ENCODE peak calls at places on chromosomes 13 and 19, in ten cellular contexts. R is endothelial cell of umbilical vein; B is osteoblast; O is CD8-positive, alpha-beta T cell; M is ovary; E is psoas muscle; Q is heart left ventricle; F is heart right ventricle; I is CD4-positive, CD25-positive, alpha-beta regulatory T cell; C is adrenal gland. Z is an unnamed sample.

GRCh38 chr13:74205313-74205690 is 71.1 kb upstream of the KLF12 start:
- DNase-seq in R (no peak), B (no peak), O (no peak), M (no peak), E (no peak), Q (no peak), F (no peak), I (no peak), C (no peak), Z (no peak)

GRCh38 chr13:79870123-79870522 is 389.2 kb downstream of the NDFIP2 start:
- DNase-seq in R (peak; percentile 68), B (no peak), O (no peak), M (no peak), E (no peak), Q (no peak), F (no peak), I (no peak), C (no peak), Z (no peak)

GRCh38 chr13:72896869-72897268 is 114.9 kb downstream of the PIBF1 start:
- DNase-seq in R (no peak), B (no peak), O (no peak), M (no peak), E (no peak), Q (no peak), F (no peak), I (no peak), C (no peak), Z (no peak)

GRCh38 chr13:41974262-41974900 is 13.5 kb upstream of the VWA8 start:
- DNase-seq in R (no peak), B (no peak), O (no peak), M (no peak), E (no peak), Q (no peak), F (no peak), I (no peak), C (no peak), Z (no peak)

GRCh38 chr13:93951153-93951552 is 528.3 kb downstream of the DCT start:
- DNase-seq in R (no peak), B (no peak), O (no peak), M (no peak), E (no peak), Q (no peak), F (no peak), I (no peak), C (no peak), Z (no peak)

GRCh38 chr13:43057653-43058317 is 34.4 kb downstream of the DNAJC15 start:
- DNase-seq in R (peak; percentile 39), B (no peak), O (peak; percentile 55), M (no peak), E (no peak), Q (no peak), F (peak; percentile 46), I (peak; percentile 62), C (no peak), Z (no peak)

GRCh38 chr19:16850133-16850532 is 20.9 kb downstream of the SIN3B start:
- DNase-seq in R (no peak), B (peak; percentile 87), O (no peak), M (no peak), E (no peak), Q (no peak), F (no peak), I (no peak), C (no peak), Z (no peak)

GRCh38 chr13:34698953-34699352 is 243.1 kb upstream of the NBEA start:
- DNase-seq in R (no peak), B (peak; percentile 66), O (no peak), M (no peak), E (no peak), Q (no peak), F (no peak), I (no peak), C (no peak), Z (no peak)

GRCh38 chr19:19652482-19653295 is 9.2 kb upstream of the GMIP start:
- DNase-seq in R (no peak), B (peak; percentile 84), O (no peak), M (no peak), E (no peak), Q (no peak), F (no peak), I (no peak), C (no peak), Z (no peak)

GRCh38 chr13:28820099-28821051 is at the start of gene MTUS2:
- DNase-seq in R (peak; percentile 3), B (peak; percentile 34), O (no peak), M (no peak), E (no peak), Q (no peak), F (no peak), I (peak; percentile 18), C (no peak), Z (peak; percentile 55)

GRCh38 chr13:39538826-39539555 is 64.0 kb downstream of the LHFPL6 start:
- DNase-seq in R (no peak), B (peak; percentile 14), O (no peak), M (no peak), E (no peak), Q (no peak), F (no peak), I (no peak), C (no peak), Z (no peak)

GRCh38 chr19:2302319-2303208 is 5.4 kb downstream of the LINGO3 start:
- DNase-seq in R (peak; percentile 36), B (peak; percentile 95), O (no peak), M (no peak), E (peak; percentile 55), Q (peak; percentile 63), F (peak; percentile 57), I (no peak), C (peak; percentile 80), Z (no peak)

GRCh38 chr13:52845334-52845761 is 3.1 kb downstream of the PCDH8 start:
- DNase-seq in R (no peak), B (no peak), O (no peak), M (no peak), E (no peak), Q (no peak), F (no peak), I (no peak), C (no peak), Z (no peak)

GRCh38 chr13:79810671-79811070 is 329.7 kb downstream of the NDFIP2 start:
- DNase-seq in R (peak; percentile 70), B (no peak), O (no peak), M (no peak), E (no peak), Q (no peak), F (no peak), I (no peak), C (no peak), Z (no peak)

GRCh38 chr19:53810187-53810546 is 13.9 kb downstream of the NLRP12 start:
- DNase-seq in R (no peak), B (no peak), O (no peak), M (no peak), E (no peak), Q (no peak), F (no peak), I (no peak), C (no peak), Z (no peak)

GRCh38 chr19:35087393-35087792 is 28.2 kb upstream of the FXYD3 start:
- DNase-seq in R (no peak), B (peak; percentile 45), O (no peak), M (no peak), E (no peak), Q (no peak), F (no peak), I (no peak), C (no peak), Z (no peak)

GRCh38 chr19:55484571-55485438 is at the start of gene NAT14:
- DNase-seq in R (peak; percentile 61), B (peak; percentile 99), O (peak; percentile 66), M (peak; percentile 70), E (peak; percentile 64), Q (peak; percentile 67), F (peak; percentile 54), I (peak; percentile 66), C (no peak), Z (peak; percentile 82)

GRCh38 chr19:44807162-44807561 is 1.7 kb upstream of the BCAM start:
- DNase-seq in R (no peak), B (peak; percentile 32), O (no peak), M (peak; percentile 30), E (no peak), Q (no peak), F (no peak), I (no peak), C (no peak), Z (peak; percentile 57)

GRCh38 chr19:1767464-1767933 is 14.2 kb downstream of the ONECUT3 start:
- DNase-seq in R (peak; percentile 24), B (peak; percentile 99), O (peak; percentile 73), M (no peak), E (peak; percentile 37), Q (peak; percentile 41), F (peak; percentile 21), I (no peak), C (peak; percentile 56), Z (no peak)

DNA sequence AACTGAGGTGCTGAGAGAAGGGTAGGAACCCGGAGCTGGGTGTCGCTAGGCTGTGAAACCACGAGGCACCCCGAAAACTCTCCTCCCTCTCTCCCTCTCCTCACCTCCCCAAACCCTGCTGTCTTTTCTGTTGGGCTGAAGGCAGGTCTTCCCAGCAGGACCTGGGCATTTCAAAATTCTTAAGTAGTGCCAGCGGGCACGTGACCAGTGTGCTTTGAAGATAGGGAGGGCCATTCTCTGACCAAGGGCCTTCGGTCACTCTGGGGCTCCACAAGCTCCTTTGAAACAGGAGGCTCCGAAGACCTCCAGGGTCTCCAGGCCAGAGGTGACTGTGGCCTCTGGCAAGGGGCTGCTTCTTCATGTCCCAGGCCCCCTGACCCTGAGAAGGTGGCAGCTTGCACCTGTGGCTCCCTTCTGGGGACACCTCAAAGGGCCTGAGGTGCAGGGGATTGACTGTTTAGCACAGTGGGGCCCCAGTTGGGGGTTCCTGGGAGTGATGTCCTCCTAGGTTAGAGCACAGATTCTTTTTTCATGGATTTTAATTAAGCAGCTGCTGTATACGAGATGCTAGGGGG is 48.3 kb downstream of the DNM2 start:
- DNase-seq in R (no peak), B (peak; percentile 6), O (no peak), M (no peak), E (no peak), Q (no peak), F (no peak), I (no peak), C (peak; percentile 77), Z (no peak)
- H3K4me1 ChIP-seq in R (peaks cover 3% of the 10 kb centered on the region), B (peaks cover 16% of the 10 kb centered on the region), O (peaks cover 36% of the 10 kb centered on the region), M (peaks cover 26% of the 10 kb centered on the region), E (peaks cover 58% of the 10 kb centered on the region), Q (peaks cover 74% of the 10 kb centered on the region), F (peaks cover 79% of the 10 kb centered on the region), I (peaks cover 32% of the 10 kb centered on the region), C (peaks cover 50% of the 10 kb centered on the region), Z (peaks cover 41% of the 10 kb centered on the region)

GRCh38 chr19:11814707-11815050 is 606 bp downstream of the ZNF440 start:
- DNase-seq in R (peak; percentile 19), B (peak; percentile 73), O (no peak), M (no peak), E (no peak), Q (no peak), F (no peak), I (peak; percentile 25), C (peak; percentile 50), Z (no peak)
- H3K27ac ChIP-seq in R (no peak overlapping the region), B (peak overlapping the region; percentile 70), O (peak overlapping the region; percentile 45), M (peak overlapping the region; percentile 70), E (peak overlapping the region; percentile 91), Q (peak overlapping the region; percentile 91), F (peak overlapping the region; percentile 93), I (no peak overlapping the region), C (peak overlapping the region; percentile 86), Z (peak overlapping the region; percentile 85)

GRCh38 chr13:98802548-98802947 is 50.1 kb upstream of the SLC15A1 start:
- DNase-seq in R (no peak), B (no peak), O (no peak), M (no peak), E (no peak), Q (no peak), F (no peak), I (no peak), C (no peak), Z (no peak)
- H3K36me3 ChIP-seq in R (peaks cover 41% of the 10 kb centered on the region), B (no peaks in the 10 kb centered on the region), O (peaks cover 25% of the 10 kb centered on the region), M (no peaks in the 10 kb centered on the region), E (peaks cover 4% of the 10 kb centered on the region), Q (peaks cover 91% of the 10 kb centered on the region), F (peaks cover 78% of the 10 kb centered on the region), I (peaks cover 61% of the 10 kb centered on the region), C (no peaks in the 10 kb centered on the region), Z (peaks cover 82% of the 10 kb centered on the region)

GRCh38 chr19:18322759-18323460 is at the start of gene LSM4:
- DNase-seq in R (peak; percentile 98), B (peak; percentile 99), O (peak; percentile 99), M (peak; percentile 98), E (peak; percentile 99), Q (peak; percentile 98), F (peak; percentile 98), I (peak; percentile 100), C (peak; percentile 99), Z (peak; percentile 98)
- H3K4me1 ChIP-seq in R (peaks cover 50% of the 10 kb centered on the region), B (peaks cover 25% of the 10 kb centered on the region), O (peaks cover 58% of the 10 kb centered on the region), M (peaks cover 5% of the 10 kb centered on the region), E (peaks cover 38% of the 10 kb centered on the region), Q (peaks cover 29% of the 10 kb centered on the region), F (peaks cover 54% of the 10 kb centered on the region), I (peaks cover 52% of the 10 kb centered on the region), C (peaks cover 39% of the 10 kb centered on the region), Z (peaks cover 60% of the 10 kb centered on the region)